ENCODE peak calls at places on chromosomes 11 and 22, in ten cellular contexts. V, G, B, A, M, Y, R, O, Q and T are unnamed samples.

GRCh38 chr22:28373841-28374240 is 305.8 kb downstream of the TTC28 start:
- DNase-seq in V (no peak), G (no peak), B (no peak), A (no peak), M (no peak), Y (peak), R (no peak), O (no peak), Q (no peak), T (no peak)

GRCh38 chr11:74820763-74821162 is 72.1 kb downstream of the RNF169 start:
- DNase-seq in V (no peak), G (no peak), B (peak), A (no peak), M (peak), Y (peak), R (no peak), O (no peak), Q (no peak), T (no peak)

GRCh38 chr11:61911701-61912529 is 5.5 kb downstream of the RAB3IL1 start:
- DNase-seq in V (no peak), G (no peak), B (no peak), A (no peak), M (no peak), Y (no peak), R (peak), O (no peak), Q (peak), T (peak)

GRCh38 chr11:117924631-117925170 is 4.5 kb downstream of the TMPRSS13 start:
- DNase-seq in V (no peak), G (no peak), B (no peak), A (no peak), M (no peak), Y (no peak), R (no peak), O (no peak), Q (no peak), T (no peak)

GRCh38 chr22:39176067-39176621 is 23.7 kb upstream of the CBX7 start:
- DNase-seq in V (no peak), G (no peak), B (peak), A (no peak), M (peak), Y (peak), R (peak), O (no peak), Q (peak), T (peak)

GRCh38 chr11:8714622-8715225 is 32.1 kb downstream of the RPL27A start:
- DNase-seq in V (no peak), G (no peak), B (no peak), A (no peak), M (no peak), Y (no peak), R (no peak), O (no peak), Q (no peak), T (no peak)

GRCh38 chr11:64582885-64583284 is 8.1 kb upstream of the SLC22A12 start:
- DNase-seq in V (no peak), G (no peak), B (no peak), A (no peak), M (no peak), Y (no peak), R (no peak), O (no peak), Q (no peak), T (no peak)

GRCh38 chr11:74611369-74611861 is 19.0 kb downstream of the POLD3 start:
- DNase-seq in V (no peak), G (no peak), B (no peak), A (no peak), M (no peak), Y (peak), R (no peak), O (no peak), Q (no peak), T (no peak)

GRCh38 chr22:37741312-37741795 is 44.5 kb downstream of the TRIOBP start:
- DNase-seq in V (peak), G (no peak), B (peak), A (no peak), M (no peak), Y (peak), R (peak), O (no peak), Q (peak), T (no peak)

GRCh38 chr22:24392218-24392931 is 35.0 kb upstream of the ADORA2A start:
- DNase-seq in V (no peak), G (no peak), B (no peak), A (no peak), M (no peak), Y (peak), R (no peak), O (no peak), Q (no peak), T (no peak)

GRCh38 chr22:38843716-38844660 is at the start of gene NPTXR:
- DNase-seq in V (no peak), G (peak), B (peak), A (peak), M (peak), Y (no peak), R (peak), O (peak), Q (peak), T (peak)

GRCh38 chr11:20474176-20474950 is 86.8 kb downstream of the PRMT3 start:
- DNase-seq in V (no peak), G (no peak), B (no peak), A (no peak), M (no peak), Y (no peak), R (peak), O (no peak), Q (no peak), T (no peak)

GRCh38 chr11:36478700-36479329 is 31.3 kb downstream of the TRAF6 start:
- DNase-seq in V (no peak), G (no peak), B (peak), A (no peak), M (no peak), Y (peak), R (peak), O (no peak), Q (no peak), T (no peak)

GRCh38 chr11:32435947-32436750 is 810 bp upstream of the WT1 start:
- DNase-seq in V (no peak), G (no peak), B (peak), A (no peak), M (no peak), Y (peak), R (peak), O (no peak), Q (peak), T (peak)